ENCODE peak calls at places on chromosomes 5 and 9, in eight cellular contexts. One of them, this sample, is unnamed.

GRCh38 chr5:176676361-176676824 is 29.1 kb downstream of the TSPAN17 start:
- DNase-seq in left lung: no peak
- DNase-seq in T-helper 2 cell: no peak
- DNase-seq in COR-L47: no peak
- DNase-seq in neural crest cell: no peak
- DNase-seq in activated T-cell treated with anti-CD3 and anti-CD28 coated beads for 4 hours: no peak
- DNase-seq in osteoblast: peak
- DNase-seq in stimulated activated naive CD4-positive, alpha-beta T cell: no peak
- DNase-seq in this sample: no peak

GRCh38 chr5:39713224-39713911 is 288.6 kb upstream of the DAB2 start:
- DNase-seq in left lung: no peak
- DNase-seq in T-helper 2 cell: no peak
- DNase-seq in COR-L47: no peak
- DNase-seq in neural crest cell: no peak
- DNase-seq in activated T-cell treated with anti-CD3 and anti-CD28 coated beads for 4 hours: no peak
- DNase-seq in osteoblast: no peak
- DNase-seq in stimulated activated naive CD4-positive, alpha-beta T cell: no peak
- DNase-seq in this sample: no peak

GRCh38 chr9:98572796-98573195 is 135.9 kb downstream of the GABBR2 start:
- DNase-seq in left lung: no peak
- DNase-seq in T-helper 2 cell: no peak
- DNase-seq in COR-L47: no peak
- DNase-seq in neural crest cell: no peak
- DNase-seq in activated T-cell treated with anti-CD3 and anti-CD28 coated beads for 4 hours: no peak
- DNase-seq in osteoblast: no peak
- DNase-seq in stimulated activated naive CD4-positive, alpha-beta T cell: no peak
- DNase-seq in this sample: no peak

GRCh38 chr9:123302348-123303214 is 34.2 kb upstream of the STRBP start:
- DNase-seq in left lung: no peak
- DNase-seq in T-helper 2 cell: no peak
- DNase-seq in COR-L47: no peak
- DNase-seq in neural crest cell: no peak
- DNase-seq in activated T-cell treated with anti-CD3 and anti-CD28 coated beads for 4 hours: no peak
- DNase-seq in osteoblast: peak
- DNase-seq in stimulated activated naive CD4-positive, alpha-beta T cell: no peak
- DNase-seq in this sample: no peak

GRCh38 chr9:131724678-131725077 is 15.2 kb downstream of the RAPGEF1 start:
- DNase-seq in left lung: no peak
- DNase-seq in T-helper 2 cell: no peak
- DNase-seq in COR-L47: no peak
- DNase-seq in neural crest cell: no peak
- DNase-seq in activated T-cell treated with anti-CD3 and anti-CD28 coated beads for 4 hours: no peak
- DNase-seq in osteoblast: no peak
- DNase-seq in stimulated activated naive CD4-positive, alpha-beta T cell: no peak
- DNase-seq in this sample: no peak

GRCh38 chr5:139100825-139101224 is 97.3 kb downstream of the SIL1 start:
- DNase-seq in left lung: no peak
- DNase-seq in T-helper 2 cell: no peak
- DNase-seq in COR-L47: no peak
- DNase-seq in neural crest cell: no peak
- DNase-seq in activated T-cell treated with anti-CD3 and anti-CD28 coated beads for 4 hours: no peak
- DNase-seq in osteoblast: peak
- DNase-seq in stimulated activated naive CD4-positive, alpha-beta T cell: no peak
- DNase-seq in this sample: no peak

GRCh38 chr5:74240783-74241750 is 399.5 kb downstream of the ENC1 start:
- DNase-seq in left lung: no peak
- DNase-seq in T-helper 2 cell: no peak
- DNase-seq in COR-L47: no peak
- DNase-seq in neural crest cell: no peak
- DNase-seq in activated T-cell treated with anti-CD3 and anti-CD28 coated beads for 4 hours: no peak
- DNase-seq in osteoblast: no peak
- DNase-seq in stimulated activated naive CD4-positive, alpha-beta T cell: no peak
- DNase-seq in this sample: no peak

GRCh38 chr9:103904242-103904641 is 189.9 kb upstream of the SMC2 start:
- DNase-seq in left lung: no peak
- DNase-seq in T-helper 2 cell: no peak
- DNase-seq in COR-L47: no peak
- DNase-seq in neural crest cell: no peak
- DNase-seq in activated T-cell treated with anti-CD3 and anti-CD28 coated beads for 4 hours: no peak
- DNase-seq in osteoblast: no peak
- DNase-seq in stimulated activated naive CD4-positive, alpha-beta T cell: no peak
- DNase-seq in this sample: no peak

GRCh38 chr5:156479864-156480263 is 152.9 kb downstream of the SGCD start:
- DNase-seq in left lung: no peak
- DNase-seq in T-helper 2 cell: no peak
- DNase-seq in COR-L47: no peak
- DNase-seq in neural crest cell: no peak
- DNase-seq in activated T-cell treated with anti-CD3 and anti-CD28 coated beads for 4 hours: no peak
- DNase-seq in osteoblast: peak
- DNase-seq in stimulated activated naive CD4-positive, alpha-beta T cell: no peak
- DNase-seq in this sample: no peak

GRCh38 chr5:17004441-17005086 is 68.5 kb upstream of the MYO10 start:
- DNase-seq in left lung: no peak
- DNase-seq in T-helper 2 cell: no peak
- DNase-seq in COR-L47: no peak
- DNase-seq in neural crest cell: no peak
- DNase-seq in activated T-cell treated with anti-CD3 and anti-CD28 coated beads for 4 hours: no peak
- DNase-seq in osteoblast: peak
- DNase-seq in stimulated activated naive CD4-positive, alpha-beta T cell: no peak
- DNase-seq in this sample: no peak

GRCh38 chr9:137055385-137056364 is 1.8 kb upstream of the ENTPD2 start:
- DNase-seq in left lung: peak
- DNase-seq in T-helper 2 cell: no peak
- DNase-seq in COR-L47: peak
- DNase-seq in neural crest cell: no peak
- DNase-seq in activated T-cell treated with anti-CD3 and anti-CD28 coated beads for 4 hours: no peak
- DNase-seq in osteoblast: peak
- DNase-seq in stimulated activated naive CD4-positive, alpha-beta T cell: no peak
- DNase-seq in this sample: no peak

GRCh38 chr5:171429543-171429910 is 10.1 kb downstream of the FGF18 start:
- DNase-seq in left lung: no peak
- DNase-seq in T-helper 2 cell: no peak
- DNase-seq in COR-L47: no peak
- DNase-seq in neural crest cell: no peak
- DNase-seq in activated T-cell treated with anti-CD3 and anti-CD28 coated beads for 4 hours: no peak
- DNase-seq in osteoblast: peak
- DNase-seq in stimulated activated naive CD4-positive, alpha-beta T cell: no peak
- DNase-seq in this sample: no peak

GRCh38 chr5:149732500-149733128 is 2.5 kb downstream of the PPARGC1B start:
- DNase-seq in left lung: no peak
- DNase-seq in T-helper 2 cell: no peak
- DNase-seq in COR-L47: no peak
- DNase-seq in neural crest cell: no peak
- DNase-seq in activated T-cell treated with anti-CD3 and anti-CD28 coated beads for 4 hours: no peak
- DNase-seq in osteoblast: no peak
- DNase-seq in stimulated activated naive CD4-positive, alpha-beta T cell: no peak
- DNase-seq in this sample: no peak

GRCh38 chr5:149631506-149631905 is 50.2 kb downstream of the ARHGEF37 start:
- DNase-seq in left lung: no peak
- DNase-seq in T-helper 2 cell: no peak
- DNase-seq in COR-L47: no peak
- DNase-seq in neural crest cell: no peak
- DNase-seq in activated T-cell treated with anti-CD3 and anti-CD28 coated beads for 4 hours: no peak
- DNase-seq in osteoblast: no peak
- DNase-seq in stimulated activated naive CD4-positive, alpha-beta T cell: no peak
- DNase-seq in this sample: no peak

GRCh38 chr9:8560560-8561525 is 761.3 kb upstream of the DMAC1 start:
- DNase-seq in left lung: no peak
- DNase-seq in T-helper 2 cell: no peak
- DNase-seq in COR-L47: no peak
- DNase-seq in neural crest cell: no peak
- DNase-seq in activated T-cell treated with anti-CD3 and anti-CD28 coated beads for 4 hours: no peak
- DNase-seq in osteoblast: no peak
- DNase-seq in stimulated activated naive CD4-positive, alpha-beta T cell: no peak
- DNase-seq in this sample: no peak